ENCODE peak calls at places on chromosomes 2 and 18, in nine cellular contexts. One of them, this sample, is unnamed.

GRCh38 chr2:9474361-9475117 is at the start of gene IAH1:
- DNase-seq in stimulated activated CD8-positive, alpha-beta memory T cell treated with anti-CD3 and anti-CD28 coated beads, Interleukin-12 subunit alpha, Interleukin-12 subunit beta, amount 100 ng/mL, for 1 hour: peak
- DNase-seq in HS-5: peak
- DNase-seq in left ventricle myocardium inferior: peak
- DNase-seq in MM.1S: peak
- DNase-seq in activated naive CD4-positive, alpha-beta T cell: peak
- DNase-seq in bronchial epithelial cell: peak
- DNase-seq in thyroid gland: peak
- DNase-seq in M059J: peak
- DNase-seq in this sample: peak

GRCh38 chr2:12547771-12548170 is 169.0 kb upstream of the TRIB2 start:
- DNase-seq in stimulated activated CD8-positive, alpha-beta memory T cell treated with anti-CD3 and anti-CD28 coated beads, Interleukin-12 subunit alpha, Interleukin-12 subunit beta, amount 100 ng/mL, for 1 hour: no peak
- DNase-seq in HS-5: no peak
- DNase-seq in left ventricle myocardium inferior: no peak
- DNase-seq in MM.1S: no peak
- DNase-seq in activated naive CD4-positive, alpha-beta T cell: no peak
- DNase-seq in bronchial epithelial cell: no peak
- DNase-seq in thyroid gland: no peak
- DNase-seq in M059J: no peak
- DNase-seq in this sample: peak

GRCh38 chr18:48138660-48139426 is 208.4 kb upstream of the SMAD2 start:
- DNase-seq in stimulated activated CD8-positive, alpha-beta memory T cell treated with anti-CD3 and anti-CD28 coated beads, Interleukin-12 subunit alpha, Interleukin-12 subunit beta, amount 100 ng/mL, for 1 hour: no peak
- DNase-seq in HS-5: no peak
- DNase-seq in left ventricle myocardium inferior: no peak
- DNase-seq in MM.1S: no peak
- DNase-seq in activated naive CD4-positive, alpha-beta T cell: no peak
- DNase-seq in bronchial epithelial cell: no peak
- DNase-seq in thyroid gland: peak
- DNase-seq in M059J: no peak
- DNase-seq in this sample: no peak

GRCh38 chr18:23825978-23826405 is 136.7 kb downstream of the LAMA3 start:
- DNase-seq in stimulated activated CD8-positive, alpha-beta memory T cell treated with anti-CD3 and anti-CD28 coated beads, Interleukin-12 subunit alpha, Interleukin-12 subunit beta, amount 100 ng/mL, for 1 hour: no peak
- DNase-seq in HS-5: no peak
- DNase-seq in left ventricle myocardium inferior: peak
- DNase-seq in MM.1S: no peak
- DNase-seq in activated naive CD4-positive, alpha-beta T cell: no peak
- DNase-seq in bronchial epithelial cell: peak
- DNase-seq in thyroid gland: peak
- DNase-seq in M059J: peak
- DNase-seq in this sample: no peak

GRCh38 chr2:132891456-132891855 is 221.5 kb upstream of the LYPD1 start:
- DNase-seq in stimulated activated CD8-positive, alpha-beta memory T cell treated with anti-CD3 and anti-CD28 coated beads, Interleukin-12 subunit alpha, Interleukin-12 subunit beta, amount 100 ng/mL, for 1 hour: no peak
- DNase-seq in HS-5: no peak
- DNase-seq in left ventricle myocardium inferior: no peak
- DNase-seq in MM.1S: no peak
- DNase-seq in activated naive CD4-positive, alpha-beta T cell: no peak
- DNase-seq in bronchial epithelial cell: no peak
- DNase-seq in thyroid gland: no peak
- DNase-seq in M059J: peak
- DNase-seq in this sample: no peak

GRCh38 chr18:78595453-78595852 is 384.2 kb upstream of the SALL3 start:
- DNase-seq in stimulated activated CD8-positive, alpha-beta memory T cell treated with anti-CD3 and anti-CD28 coated beads, Interleukin-12 subunit alpha, Interleukin-12 subunit beta, amount 100 ng/mL, for 1 hour: no peak
- DNase-seq in HS-5: no peak
- DNase-seq in left ventricle myocardium inferior: no peak
- DNase-seq in MM.1S: no peak
- DNase-seq in activated naive CD4-positive, alpha-beta T cell: no peak
- DNase-seq in bronchial epithelial cell: peak
- DNase-seq in thyroid gland: no peak
- DNase-seq in M059J: no peak
- DNase-seq in this sample: no peak

GRCh38 chr2:152432206-152432653 is 97.3 kb downstream of the FMNL2 start:
- DNase-seq in stimulated activated CD8-positive, alpha-beta memory T cell treated with anti-CD3 and anti-CD28 coated beads, Interleukin-12 subunit alpha, Interleukin-12 subunit beta, amount 100 ng/mL, for 1 hour: no peak
- DNase-seq in HS-5: peak
- DNase-seq in left ventricle myocardium inferior: no peak
- DNase-seq in MM.1S: no peak
- DNase-seq in activated naive CD4-positive, alpha-beta T cell: no peak
- DNase-seq in bronchial epithelial cell: peak
- DNase-seq in thyroid gland: no peak
- DNase-seq in M059J: peak
- DNase-seq in this sample: no peak

GRCh38 chr18:59725177-59725576 is 28.0 kb upstream of the CCBE1 start:
- DNase-seq in stimulated activated CD8-positive, alpha-beta memory T cell treated with anti-CD3 and anti-CD28 coated beads, Interleukin-12 subunit alpha, Interleukin-12 subunit beta, amount 100 ng/mL, for 1 hour: no peak
- DNase-seq in HS-5: no peak
- DNase-seq in left ventricle myocardium inferior: no peak
- DNase-seq in MM.1S: no peak
- DNase-seq in activated naive CD4-positive, alpha-beta T cell: no peak
- DNase-seq in bronchial epithelial cell: no peak
- DNase-seq in thyroid gland: no peak
- DNase-seq in M059J: no peak
- DNase-seq in this sample: no peak

GRCh38 chr2:182642328-182642727 is 73.7 kb upstream of the DNAJC10 start:
- DNase-seq in stimulated activated CD8-positive, alpha-beta memory T cell treated with anti-CD3 and anti-CD28 coated beads, Interleukin-12 subunit alpha, Interleukin-12 subunit beta, amount 100 ng/mL, for 1 hour: no peak
- DNase-seq in HS-5: no peak
- DNase-seq in left ventricle myocardium inferior: peak
- DNase-seq in MM.1S: peak
- DNase-seq in activated naive CD4-positive, alpha-beta T cell: no peak
- DNase-seq in bronchial epithelial cell: peak
- DNase-seq in thyroid gland: peak
- DNase-seq in M059J: peak
- DNase-seq in this sample: peak

GRCh38 chr18:39611381-39612090 is 2045.9 kb upstream of the CELF4 start:
- DNase-seq in stimulated activated CD8-positive, alpha-beta memory T cell treated with anti-CD3 and anti-CD28 coated beads, Interleukin-12 subunit alpha, Interleukin-12 subunit beta, amount 100 ng/mL, for 1 hour: no peak
- DNase-seq in HS-5: no peak
- DNase-seq in left ventricle myocardium inferior: no peak
- DNase-seq in MM.1S: no peak
- DNase-seq in activated naive CD4-positive, alpha-beta T cell: no peak
- DNase-seq in bronchial epithelial cell: no peak
- DNase-seq in thyroid gland: no peak
- DNase-seq in M059J: no peak
- DNase-seq in this sample: no peak

GRCh38 chr18:47893939-47894699 is 36.3 kb downstream of the SMAD2 start:
- DNase-seq in stimulated activated CD8-positive, alpha-beta memory T cell treated with anti-CD3 and anti-CD28 coated beads, Interleukin-12 subunit alpha, Interleukin-12 subunit beta, amount 100 ng/mL, for 1 hour: no peak
- DNase-seq in HS-5: no peak
- DNase-seq in left ventricle myocardium inferior: no peak
- DNase-seq in MM.1S: no peak
- DNase-seq in activated naive CD4-positive, alpha-beta T cell: no peak
- DNase-seq in bronchial epithelial cell: no peak
- DNase-seq in thyroid gland: no peak
- DNase-seq in M059J: peak
- DNase-seq in this sample: no peak

GRCh38 chr2:214019229-214019972 is 391.5 kb upstream of the VWC2L start:
- DNase-seq in stimulated activated CD8-positive, alpha-beta memory T cell treated with anti-CD3 and anti-CD28 coated beads, Interleukin-12 subunit alpha, Interleukin-12 subunit beta, amount 100 ng/mL, for 1 hour: no peak
- DNase-seq in HS-5: peak
- DNase-seq in left ventricle myocardium inferior: no peak
- DNase-seq in MM.1S: no peak
- DNase-seq in activated naive CD4-positive, alpha-beta T cell: no peak
- DNase-seq in bronchial epithelial cell: peak
- DNase-seq in thyroid gland: peak
- DNase-seq in M059J: peak
- DNase-seq in this sample: no peak

GRCh38 chr18:6876646-6877045 is 147.1 kb downstream of the ARHGAP28 start:
- DNase-seq in stimulated activated CD8-positive, alpha-beta memory T cell treated with anti-CD3 and anti-CD28 coated beads, Interleukin-12 subunit alpha, Interleukin-12 subunit beta, amount 100 ng/mL, for 1 hour: no peak
- DNase-seq in HS-5: no peak
- DNase-seq in left ventricle myocardium inferior: no peak
- DNase-seq in MM.1S: peak
- DNase-seq in activated naive CD4-positive, alpha-beta T cell: no peak
- DNase-seq in bronchial epithelial cell: no peak
- DNase-seq in thyroid gland: no peak
- DNase-seq in M059J: no peak
- DNase-seq in this sample: no peak

GRCh38 chr18:61435064-61435652 is 101.9 kb downstream of the CDH20 start:
- DNase-seq in stimulated activated CD8-positive, alpha-beta memory T cell treated with anti-CD3 and anti-CD28 coated beads, Interleukin-12 subunit alpha, Interleukin-12 subunit beta, amount 100 ng/mL, for 1 hour: no peak
- DNase-seq in HS-5: no peak
- DNase-seq in left ventricle myocardium inferior: no peak
- DNase-seq in MM.1S: no peak
- DNase-seq in activated naive CD4-positive, alpha-beta T cell: no peak
- DNase-seq in bronchial epithelial cell: peak
- DNase-seq in thyroid gland: no peak
- DNase-seq in M059J: peak
- DNase-seq in this sample: peak

GRCh38 chr2:109434351-109434750 is 179.4 kb downstream of the SEPTIN10 start:
- DNase-seq in stimulated activated CD8-positive, alpha-beta memory T cell treated with anti-CD3 and anti-CD28 coated beads, Interleukin-12 subunit alpha, Interleukin-12 subunit beta, amount 100 ng/mL, for 1 hour: no peak
- DNase-seq in HS-5: no peak
- DNase-seq in left ventricle myocardium inferior: no peak
- DNase-seq in MM.1S: no peak
- DNase-seq in activated naive CD4-positive, alpha-beta T cell: no peak
- DNase-seq in bronchial epithelial cell: no peak
- DNase-seq in thyroid gland: no peak
- DNase-seq in M059J: no peak
- DNase-seq in this sample: peak

GRCh38 chr2:12270876-12271588 is 445.7 kb upstream of the TRIB2 start:
- DNase-seq in stimulated activated CD8-positive, alpha-beta memory T cell treated with anti-CD3 and anti-CD28 coated beads, Interleukin-12 subunit alpha, Interleukin-12 subunit beta, amount 100 ng/mL, for 1 hour: no peak
- DNase-seq in HS-5: no peak
- DNase-seq in left ventricle myocardium inferior: no peak
- DNase-seq in MM.1S: no peak
- DNase-seq in activated naive CD4-positive, alpha-beta T cell: no peak
- DNase-seq in bronchial epithelial cell: no peak
- DNase-seq in thyroid gland: no peak
- DNase-seq in M059J: no peak
- DNase-seq in this sample: no peak

GRCh38 chr2:223947711-223948205 is 2.6 kb upstream of the WDFY1 start:
- DNase-seq in stimulated activated CD8-positive, alpha-beta memory T cell treated with anti-CD3 and anti-CD28 coated beads, Interleukin-12 subunit alpha, Interleukin-12 subunit beta, amount 100 ng/mL, for 1 hour: no peak
- DNase-seq in HS-5: no peak
- DNase-seq in left ventricle myocardium inferior: no peak
- DNase-seq in MM.1S: no peak
- DNase-seq in activated naive CD4-positive, alpha-beta T cell: no peak
- DNase-seq in bronchial epithelial cell: peak
- DNase-seq in thyroid gland: peak
- DNase-seq in M059J: no peak
- DNase-seq in this sample: peak

GRCh38 chr2:235215248-235215647 is 263.4 kb downstream of the SH3BP4 start:
- DNase-seq in stimulated activated CD8-positive, alpha-beta memory T cell treated with anti-CD3 and anti-CD28 coated beads, Interleukin-12 subunit alpha, Interleukin-12 subunit beta, amount 100 ng/mL, for 1 hour: no peak
- DNase-seq in HS-5: no peak
- DNase-seq in left ventricle myocardium inferior: no peak
- DNase-seq in MM.1S: no peak
- DNase-seq in activated naive CD4-positive, alpha-beta T cell: no peak
- DNase-seq in bronchial epithelial cell: no peak
- DNase-seq in thyroid gland: no peak
- DNase-seq in M059J: no peak
- DNase-seq in this sample: no peak

GRCh38 chr2:194720461-194720860 is 936.6 kb upstream of the SLC39A10 start:
- DNase-seq in stimulated activated CD8-positive, alpha-beta memory T cell treated with anti-CD3 and anti-CD28 coated beads, Interleukin-12 subunit alpha, Interleukin-12 subunit beta, amount 100 ng/mL, for 1 hour: no peak
- DNase-seq in HS-5: no peak
- DNase-seq in left ventricle myocardium inferior: no peak
- DNase-seq in MM.1S: no peak
- DNase-seq in activated naive CD4-positive, alpha-beta T cell: no peak
- DNase-seq in bronchial epithelial cell: no peak
- DNase-seq in thyroid gland: no peak
- DNase-seq in M059J: no peak
- DNase-seq in this sample: no peak

GRCh38 chr2:112182581-112183034 is 44.4 kb downstream of the FBLN7 start:
- DNase-seq in stimulated activated CD8-positive, alpha-beta memory T cell treated with anti-CD3 and anti-CD28 coated beads, Interleukin-12 subunit alpha, Interleukin-12 subunit beta, amount 100 ng/mL, for 1 hour: no peak
- DNase-seq in HS-5: no peak
- DNase-seq in left ventricle myocardium inferior: no peak
- DNase-seq in MM.1S: no peak
- DNase-seq in activated naive CD4-positive, alpha-beta T cell: peak
- DNase-seq in bronchial epithelial cell: no peak
- DNase-seq in thyroid gland: peak
- DNase-seq in M059J: no peak
- DNase-seq in this sample: peak

GRCh38 chr2:144553379-144553778 is 33.5 kb upstream of the ZEB2 start:
- DNase-seq in stimulated activated CD8-positive, alpha-beta memory T cell treated with anti-CD3 and anti-CD28 coated beads, Interleukin-12 subunit alpha, Interleukin-12 subunit beta, amount 100 ng/mL, for 1 hour: no peak
- DNase-seq in HS-5: peak
- DNase-seq in left ventricle myocardium inferior: no peak
- DNase-seq in MM.1S: no peak
- DNase-seq in activated naive CD4-positive, alpha-beta T cell: no peak
- DNase-seq in bronchial epithelial cell: peak
- DNase-seq in thyroid gland: no peak
- DNase-seq in M059J: peak
- DNase-seq in this sample: no peak

GRCh38 chr2:8607591-8607990 is 74.3 kb upstream of the ID2 start:
- DNase-seq in stimulated activated CD8-positive, alpha-beta memory T cell treated with anti-CD3 and anti-CD28 coated beads, Interleukin-12 subunit alpha, Interleukin-12 subunit beta, amount 100 ng/mL, for 1 hour: no peak
- DNase-seq in HS-5: peak
- DNase-seq in left ventricle myocardium inferior: no peak
- DNase-seq in MM.1S: no peak
- DNase-seq in activated naive CD4-positive, alpha-beta T cell: no peak
- DNase-seq in bronchial epithelial cell: no peak
- DNase-seq in thyroid gland: no peak
- DNase-seq in M059J: no peak
- DNase-seq in this sample: no peak

GRCh38 chr2:237227190-237227988 is 141.7 kb downstream of the COPS8 start:
- DNase-seq in stimulated activated CD8-positive, alpha-beta memory T cell treated with anti-CD3 and anti-CD28 coated beads, Interleukin-12 subunit alpha, Interleukin-12 subunit beta, amount 100 ng/mL, for 1 hour: no peak
- DNase-seq in HS-5: peak
- DNase-seq in left ventricle myocardium inferior: no peak
- DNase-seq in MM.1S: no peak
- DNase-seq in activated naive CD4-positive, alpha-beta T cell: no peak
- DNase-seq in bronchial epithelial cell: peak
- DNase-seq in thyroid gland: no peak
- DNase-seq in M059J: peak
- DNase-seq in this sample: no peak

GRCh38 chr2:196454492-196454891 is 185.0 kb upstream of the CCDC150 start:
- DNase-seq in stimulated activated CD8-positive, alpha-beta memory T cell treated with anti-CD3 and anti-CD28 coated beads, Interleukin-12 subunit alpha, Interleukin-12 subunit beta, amount 100 ng/mL, for 1 hour: no peak
- DNase-seq in HS-5: no peak
- DNase-seq in left ventricle myocardium inferior: no peak
- DNase-seq in MM.1S: no peak
- DNase-seq in activated naive CD4-positive, alpha-beta T cell: no peak
- DNase-seq in bronchial epithelial cell: no peak
- DNase-seq in thyroid gland: no peak
- DNase-seq in M059J: no peak
- DNase-seq in this sample: no peak

GRCh38 chr2:214987261-214987660 is 151.2 kb downstream of the ABCA12 start:
- DNase-seq in stimulated activated CD8-positive, alpha-beta memory T cell treated with anti-CD3 and anti-CD28 coated beads, Interleukin-12 subunit alpha, Interleukin-12 subunit beta, amount 100 ng/mL, for 1 hour: no peak
- DNase-seq in HS-5: peak
- DNase-seq in left ventricle myocardium inferior: no peak
- DNase-seq in MM.1S: no peak
- DNase-seq in activated naive CD4-positive, alpha-beta T cell: no peak
- DNase-seq in bronchial epithelial cell: no peak
- DNase-seq in thyroid gland: no peak
- DNase-seq in M059J: no peak
- DNase-seq in this sample: no peak

GRCh38 chr2:45275235-45275805 is 266.1 kb upstream of the SIX2 start:
- DNase-seq in stimulated activated CD8-positive, alpha-beta memory T cell treated with anti-CD3 and anti-CD28 coated beads, Interleukin-12 subunit alpha, Interleukin-12 subunit beta, amount 100 ng/mL, for 1 hour: no peak
- DNase-seq in HS-5: no peak
- DNase-seq in left ventricle myocardium inferior: no peak
- DNase-seq in MM.1S: no peak
- DNase-seq in activated naive CD4-positive, alpha-beta T cell: no peak
- DNase-seq in bronchial epithelial cell: peak
- DNase-seq in thyroid gland: no peak
- DNase-seq in M059J: peak
- DNase-seq in this sample: no peak

GRCh38 chr2:10220516-10221391 is 82.0 kb upstream of the HPCAL1 start:
- DNase-seq in stimulated activated CD8-positive, alpha-beta memory T cell treated with anti-CD3 and anti-CD28 coated beads, Interleukin-12 subunit alpha, Interleukin-12 subunit beta, amount 100 ng/mL, for 1 hour: no peak
- DNase-seq in HS-5: peak
- DNase-seq in left ventricle myocardium inferior: no peak
- DNase-seq in MM.1S: no peak
- DNase-seq in activated naive CD4-positive, alpha-beta T cell: no peak
- DNase-seq in bronchial epithelial cell: peak
- DNase-seq in thyroid gland: no peak
- DNase-seq in M059J: peak
- DNase-seq in this sample: no peak

GRCh38 chr18:63177259-63177658 is 142.3 kb downstream of the BCL2 start:
- DNase-seq in stimulated activated CD8-positive, alpha-beta memory T cell treated with anti-CD3 and anti-CD28 coated beads, Interleukin-12 subunit alpha, Interleukin-12 subunit beta, amount 100 ng/mL, for 1 hour: no peak
- DNase-seq in HS-5: no peak
- DNase-seq in left ventricle myocardium inferior: no peak
- DNase-seq in MM.1S: no peak
- DNase-seq in activated naive CD4-positive, alpha-beta T cell: no peak
- DNase-seq in bronchial epithelial cell: no peak
- DNase-seq in thyroid gland: no peak
- DNase-seq in M059J: no peak
- DNase-seq in this sample: no peak

GRCh38 chr2:37670378-37671012 is 947 bp downstream of the CDC42EP3 start:
- DNase-seq in stimulated activated CD8-positive, alpha-beta memory T cell treated with anti-CD3 and anti-CD28 coated beads, Interleukin-12 subunit alpha, Interleukin-12 subunit beta, amount 100 ng/mL, for 1 hour: no peak
- DNase-seq in HS-5: no peak
- DNase-seq in left ventricle myocardium inferior: no peak
- DNase-seq in MM.1S: peak
- DNase-seq in activated naive CD4-positive, alpha-beta T cell: no peak
- DNase-seq in bronchial epithelial cell: no peak
- DNase-seq in thyroid gland: no peak
- DNase-seq in M059J: no peak
- DNase-seq in this sample: no peak

This sample was measured in endodermal cell.